ENCODE peak calls at places on chromosomes 3 and 15, in eight cellular contexts. M is heart right ventricle, Z is IMR-90, X is suprapubic skin, B is K562, L is astrocyte, E is kidney, I is H9. N is an unnamed sample. For H3K4me1, the result is how much of the 10 kb centered on the place peaks cover.

GRCh38 chr15:80953001-80953952 is 36.3 kb downstream of the MESD start:
- DNase-seq in I (no peak), M (no peak), Z (peak), L (no peak), X (peak), E (peak), B (no peak), N (no peak)

GRCh38 chr15:101060576-101061551 is 141.7 kb downstream of the LRRK1 start:
- DNase-seq in X (peak), I (peak), Z (no peak), B (no peak), E (peak), M (no peak), L (no peak), N (no peak)

GRCh38 chr15:31262901-31263671 is 63.5 kb upstream of the KLF13 start:
- DNase-seq in B (peak), M (no peak), E (peak), X (peak), I (no peak), Z (peak), L (peak), N (peak)

GRCh38 chr15:75947117-75947516 is 43.4 kb downstream of the FBXO22 start:
- DNase-seq in E (no peak), L (peak), X (no peak), Z (peak), B (no peak), M (no peak), I (no peak), N (peak)

GRCh38 chr3:7710284-7710683 is 791.3 kb upstream of the LMCD1 start:
- DNase-seq in M (no peak), Z (no peak), L (peak), X (no peak), B (peak), E (no peak), I (no peak), N (no peak)

GRCh38 chr15:65963911-65964482 is 94.7 kb downstream of the RAB11A start:
- DNase-seq in E (no peak), X (no peak), Z (no peak), B (no peak), L (no peak), I (no peak), M (no peak), N (no peak)

GRCh38 chr3:65181397-65181871 is 493.6 kb upstream of the ADAMTS9 start:
- DNase-seq in E (no peak), B (no peak), Z (no peak), M (peak), I (no peak), L (no peak), X (no peak), N (no peak)

GRCh38 chr3:143332046-143332445 is 212.5 kb downstream of the CHST2 start:
- DNase-seq in Z (no peak), X (no peak), L (peak), I (no peak), M (no peak), B (no peak), E (no peak), N (no peak)

GRCh38 chr3:154851644-154852043 is 228.5 kb upstream of the MME start:
- DNase-seq in E (no peak), B (no peak), L (no peak), Z (no peak), I (no peak), X (no peak), M (no peak), N (no peak)

GRCh38 chr3:53819163-53819868 is 26.9 kb downstream of the CHDH start:
- DNase-seq in E (peak), L (no peak), X (peak), M (no peak), Z (no peak), B (no peak), I (no peak), N (no peak)

GRCh38 chr15:71400347-71400746 is 285.1 kb downstream of the THSD4 start:
- DNase-seq in I (no peak), E (no peak), B (no peak), M (no peak), Z (peak), L (no peak), X (no peak), N (no peak)

GRCh38 chr15:75230524-75231371 is 27.4 kb upstream of the GOLGA6C start:
- DNase-seq in B (no peak), I (no peak), X (no peak), M (no peak), L (no peak), E (peak), Z (no peak), N (no peak)

GRCh38 chr3:88480822-88481221 is 331.1 kb downstream of the C3orf38 start:
- DNase-seq in X (no peak), I (no peak), E (no peak), Z (no peak), L (peak), B (no peak), M (no peak), N (no peak)

GRCh38 chr15:99447497-99448371 is 118.0 kb upstream of the MEF2A start:
- DNase-seq in B (peak), M (peak), Z (no peak), X (no peak), E (peak), I (peak), L (no peak), N (no peak)

GRCh38 chr15:82789491-82789890 is 16.4 kb downstream of the FSD2 start:
- DNase-seq in M (no peak), E (no peak), Z (no peak), X (no peak), L (peak), I (no peak), B (no peak), N (no peak)

GRCh38 chr3:46266598-46266997 is 24.3 kb downstream of the CCR3 start:
- DNase-seq in L (no peak), B (no peak), E (no peak), I (no peak), M (no peak), Z (no peak), X (no peak), N (peak)

GRCh38 chr3:129606522-129607390 is at the start of gene PLXND1:
- DNase-seq in I (peak), X (no peak), E (peak), M (peak), Z (peak), L (peak), B (peak), N (no peak)

GRCh38 chr15:73387507-73388255 is 18.9 kb upstream of the HCN4 start:
- DNase-seq in L (peak), I (no peak), E (no peak), M (no peak), Z (peak), B (no peak), X (peak), N (no peak)
- H3K27ac ChIP-seq in L (no peak), I (peak), E (no peak), M (peak), Z (no peak), B (no peak), X (no peak), N (no peak)

GRCh38 chr15:64856429-64857145 is 14.9 kb downstream of the PLEKHO2 start:
- DNase-seq in I (peak), Z (peak), E (peak), X (no peak), M (peak), B (no peak), L (peak), N (no peak)

GRCh38 chr15:64857421-64857820 is 15.7 kb downstream of the PLEKHO2 start:
- DNase-seq in M (no peak), B (no peak), Z (peak), X (no peak), L (peak), E (no peak), I (peak), N (peak)

GRCh38 chr15:64854041-64854440 is 12.3 kb downstream of the PLEKHO2 start:
- DNase-seq in I (peak), Z (no peak), M (no peak), B (no peak), E (peak), L (peak), X (no peak), N (no peak)

GRCh38 chr15:64855206-64856000 is 13.7 kb downstream of the PLEKHO2 start:
- DNase-seq in B (no peak), E (peak), X (no peak), M (no peak), I (peak), L (no peak), Z (peak), N (no peak)

GRCh38 chr15:64854526-64854925 is 12.8 kb downstream of the PLEKHO2 start:
- DNase-seq in Z (no peak), E (peak), X (no peak), B (no peak), M (no peak), L (no peak), I (peak), N (no peak)
- H3K4me1 ChIP-seq in Z (half or more), E (under half), X (half or more), B (under half), M (half or more), L (under half), I (under half), N (under half)

DNA sequence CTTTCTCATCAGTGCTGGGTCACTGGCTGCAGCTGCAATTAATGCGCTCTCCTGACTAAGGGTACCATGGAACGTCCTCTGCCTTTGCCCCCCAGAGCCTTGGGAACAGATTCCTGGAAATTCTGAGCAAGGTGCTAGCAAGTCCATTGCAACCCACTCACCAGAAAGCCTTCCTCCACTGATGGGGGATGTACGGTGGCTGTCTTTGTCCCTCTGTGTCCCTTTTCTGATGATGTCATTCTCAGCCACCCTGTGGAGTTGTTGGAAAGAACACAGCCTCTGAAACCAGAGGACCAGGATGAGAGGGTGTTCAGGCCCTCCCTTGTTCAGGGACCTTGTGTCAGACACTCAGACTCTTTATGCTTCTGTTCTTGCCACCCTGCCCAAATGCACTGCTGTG is 38.1 kb upstream of the ZBTB38 start:
- DNase-seq in B (peak), I (no peak), Z (no peak), L (no peak), M (no peak), E (no peak), X (no peak), N (no peak)
- H3K27ac ChIP-seq in B (no peak), I (no peak), Z (peak), L (no peak), M (no peak), E (no peak), X (no peak), N (no peak)

GRCh38 chr3:183536238-183536880 is 19.1 kb downstream of the KLHL6 start:
- DNase-seq in Z (no peak), M (no peak), E (no peak), L (no peak), X (no peak), I (no peak), B (peak), N (no peak)

GRCh38 chr3:183537295-183537730 is 18.2 kb downstream of the KLHL6 start:
- DNase-seq in E (no peak), Z (peak), I (no peak), B (no peak), L (peak), M (peak), X (no peak), N (peak)

GRCh38 chr3:183532620-183533409 is 22.7 kb downstream of the KLHL6 start:
- DNase-seq in I (no peak), E (no peak), B (peak), Z (no peak), M (no peak), L (no peak), X (no peak), N (no peak)

GRCh38 chr3:183533410-183534132 is 21.9 kb downstream of the KLHL6 start:
- DNase-seq in Z (no peak), M (no peak), B (peak), E (no peak), L (no peak), I (peak), X (no peak), N (no peak)

DNA sequence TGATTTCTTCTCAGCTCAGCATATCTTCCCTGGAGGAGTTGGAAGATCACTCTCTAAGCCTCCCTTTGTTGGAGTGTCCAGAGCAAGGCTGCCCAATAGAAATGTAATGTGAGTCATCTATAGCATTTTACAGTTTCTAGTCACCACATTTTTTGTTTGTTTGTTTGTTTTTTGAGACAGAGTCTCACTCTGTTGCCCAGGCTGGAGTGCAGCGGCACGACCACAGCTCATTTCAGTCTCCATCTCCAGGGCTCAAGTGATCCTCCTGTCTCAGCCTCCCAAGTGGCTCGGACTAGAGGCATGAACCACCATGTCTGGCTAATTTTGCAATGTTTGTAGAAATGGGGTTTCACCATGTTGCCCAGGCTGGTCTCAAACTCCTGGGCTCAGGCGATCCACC is 21.3 kb downstream of the KLHL6 start:
- DNase-seq in Z (peak), L (no peak), X (no peak), I (no peak), M (no peak), E (no peak), B (no peak), N (no peak)
- H3K4me1 ChIP-seq in Z (under half), L (under half), X (under half), I (under half), M (under half), E (under half), B (under half), N (under half)

GRCh38 chr15:76964157-76964556 is 30.8 kb upstream of the PSTPIP1 start:
- DNase-seq in M (no peak), E (no peak), X (no peak), L (peak), Z (peak), B (no peak), I (no peak), N (peak)
- H3K27ac ChIP-seq in M (peak), E (no peak), X (no peak), L (no peak), Z (no peak), B (no peak), I (no peak), N (no peak)

GRCh38 chr3:29643034-29643425 is 362.2 kb downstream of the RBMS3 start:
- DNase-seq in Z (no peak), X (no peak), B (no peak), M (no peak), I (no peak), L (no peak), E (no peak), N (no peak)

GRCh38 chr3:29639621-29640290 is 358.9 kb downstream of the RBMS3 start:
- DNase-seq in X (no peak), M (no peak), L (no peak), Z (peak), E (no peak), I (no peak), B (no peak), N (peak)

GRCh38 chr3:29642393-29643033 is 361.6 kb downstream of the RBMS3 start:
- DNase-seq in Z (peak), B (no peak), M (peak), L (peak), X (no peak), E (no peak), I (no peak), N (peak)

GRCh38 chr3:29635888-29636287 is 355.0 kb downstream of the RBMS3 start:
- DNase-seq in X (no peak), L (peak), B (no peak), M (no peak), I (no peak), E (no peak), Z (peak), N (no peak)

GRCh38 chr3:29637093-29637492 is 356.2 kb downstream of the RBMS3 start:
- DNase-seq in X (no peak), E (no peak), M (peak), Z (no peak), L (no peak), I (no peak), B (no peak), N (no peak)
- H3K4me1 ChIP-seq in X (under half), E (under half), M (under half), Z (under half), L (under half), I (under half), B (under half), N (under half)

GRCh38 chr3:127749361-127749760 is 73.0 kb downstream of the MGLL start:
- DNase-seq in B (no peak), I (no peak), E (no peak), Z (peak), L (no peak), X (no peak), M (no peak), N (no peak)
- H3K27ac ChIP-seq in B (no peak), I (no peak), E (peak), Z (no peak), L (no peak), X (no peak), M (peak), N (peak)